ENCODE peak calls at places on chromosomes 4 and X, in seven cellular contexts. E is breast epithelium, D is uterus, W is ovary, S is ascending aorta, P is left ventricle myocardium inferior, U is upper lobe of right lung. K is an unnamed sample.

GRCh38 chr4:83261307-83261706 is 23.3 kb downstream of the COQ2 start:
- DNase-seq in E (no peak), D (no peak), W (no peak), S (no peak), P (no peak), U (no peak), K (no peak)

GRCh38 chrX:121479406-121479805 is 432.0 kb downstream of the GLUD2 start:
- DNase-seq in E (no peak), D (no peak), W (no peak), S (no peak), P (no peak), U (no peak), K (no peak)

GRCh38 chr4:76821661-76822060 is 76.3 kb downstream of the SOWAHB start:
- DNase-seq in E (no peak), D (no peak), W (no peak), S (no peak), P (no peak), U (no peak), K (no peak)

GRCh38 chr4:184924516-184924915 is 93.8 kb upstream of the HELT start:
- DNase-seq in E (no peak), D (no peak), W (no peak), S (no peak), P (no peak), U (no peak), K (no peak)

GRCh38 chr4:73828945-73829344 is 7.5 kb upstream of the CXCL6 start:
- DNase-seq in E (no peak), D (no peak), W (no peak), S (no peak), P (no peak), U (no peak), K (no peak)

GRCh38 chr4:39043697-39044363 is 11.6 kb upstream of the TMEM156 start:
- DNase-seq in E (no peak), D (no peak), W (no peak), S (no peak), P (no peak), U (no peak), K (no peak)

GRCh38 chr4:53313510-53313909 is 52.4 kb downstream of the SCFD2 start:
- DNase-seq in E (no peak), D (no peak), W (no peak), S (no peak), P (no peak), U (no peak), K (no peak)

GRCh38 chrX:103464071-103464773 is 55.1 kb downstream of the RAB40A start:
- DNase-seq in E (no peak), D (peak; percentile 21), W (no peak), S (no peak), P (no peak), U (no peak), K (no peak)

GRCh38 chr4:84324850-84325249 is 174.2 kb downstream of the NKX6-1 start:
- DNase-seq in E (no peak), D (no peak), W (no peak), S (no peak), P (no peak), U (no peak), K (no peak)

GRCh38 chr4:38914859-38915258 is 47.3 kb downstream of the FAM114A1 start:
- DNase-seq in E (no peak), D (no peak), W (no peak), S (no peak), P (no peak), U (no peak), K (no peak)

GRCh38 chrX:100748133-100748532 is 16.2 kb upstream of the SYTL4 start:
- DNase-seq in E (no peak), D (no peak), W (no peak), S (no peak), P (no peak), U (no peak), K (no peak)

GRCh38 chr4:41631538-41631937 is 93.6 kb downstream of the LIMCH1 start:
- DNase-seq in E (no peak), D (no peak), W (no peak), S (no peak), P (no peak), U (no peak), K (no peak)

GRCh38 chrX:21926527-21927278 is 13.8 kb upstream of the SMS start:
- DNase-seq in E (no peak), D (no peak), W (no peak), S (no peak), P (no peak), U (no peak), K (no peak)

GRCh38 chrX:19811807-19812604 is 75.4 kb downstream of the SH3KBP1 start:
- DNase-seq in E (no peak), D (no peak), W (no peak), S (no peak), P (no peak), U (no peak), K (no peak)

GRCh38 chr4:87978656-87979055 is 3.1 kb downstream of the SPP1 start:
- DNase-seq in E (no peak), D (no peak), W (no peak), S (no peak), P (no peak), U (no peak), K (no peak)

GRCh38 chr4:158858410-158859189 is 89.8 kb downstream of the FNIP2 start:
- DNase-seq in E (no peak), D (no peak), W (no peak), S (no peak), P (no peak), U (no peak), K (no peak)

GRCh38 chr4:168755643-168756482 is 254.2 kb downstream of the CBR4 start:
- DNase-seq in E (no peak), D (no peak), W (no peak), S (no peak), P (no peak), U (no peak), K (no peak)

GRCh38 chr4:165031436-165032211 is at the start of gene TRIM60:
- DNase-seq in E (no peak), D (no peak), W (no peak), S (no peak), P (no peak), U (no peak), K (no peak)

GRCh38 chr4:151344948-151345347 is 19.5 kb upstream of the SH3D19 start:
- DNase-seq in E (no peak), D (no peak), W (no peak), S (no peak), P (no peak), U (no peak), K (no peak)

GRCh38 chr4:151347891-151348290 is 22.5 kb upstream of the SH3D19 start:
- DNase-seq in E (no peak), D (no peak), W (no peak), S (no peak), P (no peak), U (no peak), K (no peak)

GRCh38 chr4:151347490-151347889 is 22.1 kb upstream of the SH3D19 start:
- DNase-seq in E (no peak), D (no peak), W (no peak), S (no peak), P (no peak), U (no peak), K (no peak)
- H3K36me3 ChIP-seq in E (no peaks in the 10 kb centered on the region), D (no peaks in the 10 kb centered on the region), W (no peaks in the 10 kb centered on the region), S (no peaks in the 10 kb centered on the region), P (no peaks in the 10 kb centered on the region), U (no peaks in the 10 kb centered on the region), K (no peaks in the 10 kb centered on the region)

GRCh38 chr4:3229964-3230363 is 19.0 kb upstream of the MSANTD1 start:
- DNase-seq in E (no peak), D (no peak), W (peak; percentile 4), S (no peak), P (no peak), U (no peak), K (no peak)

GRCh38 chr4:3232871-3233271 is 16.1 kb upstream of the MSANTD1 start:
- DNase-seq in E (no peak), D (no peak), W (no peak), S (no peak), P (no peak), U (no peak), K (no peak)

GRCh38 chr4:3233391-3234071 is 15.4 kb upstream of the MSANTD1 start:
- DNase-seq in E (no peak), D (no peak), W (no peak), S (no peak), P (no peak), U (no peak), K (no peak)

GRCh38 chr4:3232001-3232400 is 17.0 kb upstream of the MSANTD1 start:
- DNase-seq in E (no peak), D (no peak), W (no peak), S (no peak), P (no peak), U (no peak), K (no peak)

DNA sequence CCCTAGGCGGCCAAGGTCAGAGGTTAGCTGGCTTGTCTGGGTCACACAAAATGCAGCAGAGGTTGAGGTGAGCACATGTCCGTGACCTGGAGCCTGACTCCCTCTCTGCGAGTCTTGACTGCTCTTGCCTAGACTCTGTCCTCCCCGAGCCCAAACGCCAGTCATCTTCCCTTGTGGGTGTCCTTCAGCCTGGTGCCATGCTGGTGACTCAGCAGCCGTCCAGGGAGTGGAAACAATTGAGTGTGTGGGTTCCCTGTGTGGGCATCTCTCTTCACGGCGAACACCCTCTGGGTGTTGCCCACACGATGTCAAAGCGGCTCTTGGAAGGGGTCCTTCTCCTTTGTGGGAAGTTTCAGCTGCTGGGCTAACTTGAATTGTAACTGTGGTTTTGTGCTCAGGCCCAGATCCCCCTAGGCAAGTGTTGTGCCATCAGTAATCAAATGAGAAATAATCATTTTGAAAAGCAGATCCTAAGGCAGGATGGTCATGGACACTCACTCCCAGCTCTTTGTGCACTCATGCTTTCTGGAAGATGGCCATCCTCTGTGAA is 17.5 kb upstream of the MSANTD1 start:
- DNase-seq in E (no peak), D (no peak), W (no peak), S (no peak), P (no peak), U (no peak), K (no peak)
- H3K36me3 ChIP-seq in E (no peaks in the 10 kb centered on the region), D (no peaks in the 10 kb centered on the region), W (no peaks in the 10 kb centered on the region), S (peaks cover 75% of the 10 kb centered on the region), P (peaks cover 86% of the 10 kb centered on the region), U (peaks cover 83% of the 10 kb centered on the region), K (peaks cover 78% of the 10 kb centered on the region)

GRCh38 chr4:1960170-1960825 is 48.5 kb downstream of the NELFA start:
- DNase-seq in E (no peak), D (no peak), W (no peak), S (no peak), P (no peak), U (no peak), K (no peak)
- H3K36me3 ChIP-seq in E (peaks cover 6% of the 10 kb centered on the region), D (no peaks in the 10 kb centered on the region), W (no peaks in the 10 kb centered on the region), S (peaks cover 50% of the 10 kb centered on the region), P (peaks cover 67% of the 10 kb centered on the region), U (peaks cover 68% of the 10 kb centered on the region), K (peaks cover 19% of the 10 kb centered on the region)

GRCh38 chr4:67608047-67608446 is 49.5 kb downstream of the STAP1 start:
- DNase-seq in E (no peak), D (no peak), W (no peak), S (no peak), P (no peak), U (no peak), K (no peak)

GRCh38 chr4:67603310-67604028 is 44.9 kb downstream of the STAP1 start:
- DNase-seq in E (no peak), D (no peak), W (no peak), S (no peak), P (no peak), U (no peak), K (no peak)

DNA sequence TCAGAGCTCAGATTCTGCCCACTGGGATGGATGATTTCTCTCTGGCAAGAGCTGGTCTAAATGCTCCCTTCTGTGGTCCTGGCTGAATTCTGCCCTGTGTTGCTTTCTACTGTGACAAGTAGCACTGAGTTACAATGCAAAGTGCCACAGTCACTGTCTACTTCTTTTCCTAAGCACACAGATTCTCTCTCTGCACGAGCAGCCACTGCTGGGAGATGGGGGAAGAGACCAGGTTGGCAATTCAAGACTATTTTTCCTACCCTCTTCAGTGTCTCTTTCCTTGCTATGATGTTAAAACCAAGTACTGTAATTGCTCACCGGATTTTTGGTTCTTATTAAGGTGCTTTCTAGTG is 45.5 kb downstream of the STAP1 start:
- DNase-seq in E (no peak), D (no peak), W (no peak), S (no peak), P (no peak), U (no peak), K (no peak)
- H3K36me3 ChIP-seq in E (no peaks in the 10 kb centered on the region), D (no peaks in the 10 kb centered on the region), W (no peaks in the 10 kb centered on the region), S (no peaks in the 10 kb centered on the region), P (no peaks in the 10 kb centered on the region), U (no peaks in the 10 kb centered on the region), K (no peaks in the 10 kb centered on the region)

K was measured in thoracic aorta.